ENCODE peak calls at places on chromosome 9, in seven cellular contexts. One of them, this sample, is unnamed.

GRCh38 chr9:74041588-74041987 is 455.5 kb upstream of the RORB start:
- DNase-seq in AG04450: no peak
- DNase-seq in upper lobe of left lung: no peak
- DNase-seq in fibroblast of pulmonary artery: no peak
- DNase-seq in spleen: no peak
- DNase-seq in BE2C: no peak
- DNase-seq in HepG2: peak; percentile 40
- DNase-seq in this sample: no peak

GRCh38 chr9:124259273-124260078 is 1.7 kb downstream of the NEK6 start:
- DNase-seq in BE2C: no peak
- DNase-seq in fibroblast of pulmonary artery: peak; percentile 91
- DNase-seq in spleen: peak; percentile 74
- DNase-seq in upper lobe of left lung: peak; percentile 81
- DNase-seq in AG04450: no peak
- DNase-seq in HepG2: peak; percentile 91
- DNase-seq in this sample: peak; percentile 89

GRCh38 chr9:131720330-131720729 is 19.5 kb downstream of the RAPGEF1 start:
- DNase-seq in upper lobe of left lung: no peak
- DNase-seq in HepG2: no peak
- DNase-seq in spleen: no peak
- DNase-seq in AG04450: no peak
- DNase-seq in fibroblast of pulmonary artery: no peak
- DNase-seq in BE2C: no peak
- DNase-seq in this sample: no peak

GRCh38 chr9:13575558-13575957 is 296.1 kb upstream of the MPDZ start:
- DNase-seq in upper lobe of left lung: no peak
- DNase-seq in HepG2: no peak
- DNase-seq in BE2C: no peak
- DNase-seq in fibroblast of pulmonary artery: peak; percentile 98
- DNase-seq in spleen: no peak
- DNase-seq in AG04450: no peak
- DNase-seq in this sample: peak; percentile 5

GRCh38 chr9:121711281-121711680 is 59.8 kb downstream of the DAB2IP start:
- DNase-seq in fibroblast of pulmonary artery: no peak
- DNase-seq in HepG2: no peak
- DNase-seq in AG04450: no peak
- DNase-seq in BE2C: no peak
- DNase-seq in upper lobe of left lung: no peak
- DNase-seq in spleen: no peak
- DNase-seq in this sample: no peak

GRCh38 chr9:134839441-134840125 is 41.0 kb upstream of the FCN2 start:
- DNase-seq in HepG2: no peak
- DNase-seq in BE2C: no peak
- DNase-seq in spleen: no peak
- DNase-seq in fibroblast of pulmonary artery: no peak
- DNase-seq in upper lobe of left lung: no peak
- DNase-seq in AG04450: no peak
- DNase-seq in this sample: no peak

GRCh38 chr9:81455826-81456225 is 233.5 kb downstream of the TLE1 start:
- DNase-seq in fibroblast of pulmonary artery: no peak
- DNase-seq in HepG2: no peak
- DNase-seq in BE2C: no peak
- DNase-seq in spleen: no peak
- DNase-seq in AG04450: no peak
- DNase-seq in upper lobe of left lung: no peak
- DNase-seq in this sample: no peak

GRCh38 chr9:88106492-88106891 is 31.8 kb downstream of the SPATA31C2 start:
- DNase-seq in upper lobe of left lung: no peak
- DNase-seq in AG04450: no peak
- DNase-seq in fibroblast of pulmonary artery: peak; percentile 30
- DNase-seq in spleen: no peak
- DNase-seq in HepG2: no peak
- DNase-seq in BE2C: no peak
- DNase-seq in this sample: peak; percentile 1

GRCh38 chr9:27189426-27189825 is 80.4 kb downstream of the TEK start:
- DNase-seq in fibroblast of pulmonary artery: peak; percentile 30
- DNase-seq in spleen: no peak
- DNase-seq in AG04450: no peak
- DNase-seq in upper lobe of left lung: no peak
- DNase-seq in HepG2: no peak
- DNase-seq in BE2C: no peak
- DNase-seq in this sample: no peak

GRCh38 chr9:94889627-94890026 is 163.1 kb downstream of the AOPEP start:
- DNase-seq in spleen: no peak
- DNase-seq in fibroblast of pulmonary artery: no peak
- DNase-seq in AG04450: no peak
- DNase-seq in upper lobe of left lung: no peak
- DNase-seq in BE2C: no peak
- DNase-seq in HepG2: no peak
- DNase-seq in this sample: no peak

GRCh38 chr9:108478871-108479332 is 376.9 kb downstream of the ACTL7B start:
- DNase-seq in BE2C: no peak
- DNase-seq in upper lobe of left lung: no peak
- DNase-seq in spleen: no peak
- DNase-seq in HepG2: peak; percentile 25
- DNase-seq in AG04450: peak; percentile 66
- DNase-seq in fibroblast of pulmonary artery: peak; percentile 82
- DNase-seq in this sample: peak; percentile 88

GRCh38 chr9:127958728-127959127 is 21.1 kb upstream of the DPM2 start:
- DNase-seq in HepG2: no peak
- DNase-seq in BE2C: no peak
- DNase-seq in upper lobe of left lung: no peak
- DNase-seq in fibroblast of pulmonary artery: no peak
- DNase-seq in AG04450: no peak
- DNase-seq in spleen: no peak
- DNase-seq in this sample: no peak

GRCh38 chr9:127959841-127960409 is 20.9 kb downstream of the EEIG1 start:
- DNase-seq in fibroblast of pulmonary artery: no peak
- DNase-seq in upper lobe of left lung: no peak
- DNase-seq in spleen: no peak
- DNase-seq in AG04450: no peak
- DNase-seq in BE2C: no peak
- DNase-seq in HepG2: no peak
- DNase-seq in this sample: no peak

GRCh38 chr9:127954831-127955293 is 17.2 kb upstream of the DPM2 start:
- DNase-seq in BE2C: no peak
- DNase-seq in fibroblast of pulmonary artery: no peak
- DNase-seq in HepG2: no peak
- DNase-seq in AG04450: no peak
- DNase-seq in upper lobe of left lung: no peak
- DNase-seq in spleen: no peak
- DNase-seq in this sample: no peak

GRCh38 chr9:127953768-127954505 is 16.3 kb upstream of the DPM2 start:
- DNase-seq in BE2C: no peak
- DNase-seq in AG04450: no peak
- DNase-seq in upper lobe of left lung: no peak
- DNase-seq in fibroblast of pulmonary artery: no peak
- DNase-seq in spleen: no peak
- DNase-seq in HepG2: no peak
- DNase-seq in this sample: no peak

GRCh38 chr9:127955294-127956015 is 17.8 kb upstream of the DPM2 start:
- DNase-seq in BE2C: peak; percentile 83
- DNase-seq in spleen: no peak
- DNase-seq in fibroblast of pulmonary artery: no peak
- DNase-seq in upper lobe of left lung: peak; percentile 93
- DNase-seq in AG04450: no peak
- DNase-seq in HepG2: peak; percentile 93
- DNase-seq in this sample: peak; percentile 48
- TF ChIP-seq CTCF in BE2C: peak; percentile 72
- TF ChIP-seq CTCF in spleen: peak; percentile 60
- TF ChIP-seq CTCF in fibroblast of pulmonary artery: peak; percentile 2
- TF ChIP-seq CTCF in upper lobe of left lung: peak; percentile 42
- TF ChIP-seq CTCF in AG04450: no peak
- TF ChIP-seq CTCF in HepG2: peak; percentile 83
- TF ChIP-seq CTCF in this sample: no peak

GRCh38 chr9:113503131-113503541 is 39.6 kb downstream of the RGS3 start:
- DNase-seq in fibroblast of pulmonary artery: no peak
- DNase-seq in HepG2: no peak
- DNase-seq in spleen: peak; percentile 79
- DNase-seq in BE2C: no peak
- DNase-seq in upper lobe of left lung: no peak
- DNase-seq in AG04450: no peak
- DNase-seq in this sample: no peak

GRCh38 chr9:113504725-113505590 is 41.4 kb downstream of the RGS3 start:
- DNase-seq in BE2C: no peak
- DNase-seq in fibroblast of pulmonary artery: peak; percentile 14
- DNase-seq in HepG2: peak; percentile 96
- DNase-seq in AG04450: no peak
- DNase-seq in spleen: peak; percentile 75
- DNase-seq in upper lobe of left lung: no peak
- DNase-seq in this sample: no peak

GRCh38 chr9:113501821-113502220 is 38.3 kb downstream of the RGS3 start:
- DNase-seq in BE2C: no peak
- DNase-seq in HepG2: no peak
- DNase-seq in fibroblast of pulmonary artery: no peak
- DNase-seq in AG04450: no peak
- DNase-seq in upper lobe of left lung: no peak
- DNase-seq in spleen: no peak
- DNase-seq in this sample: no peak

GRCh38 chr9:113502427-113503008 is 39.0 kb downstream of the RGS3 start:
- DNase-seq in AG04450: no peak
- DNase-seq in spleen: peak; percentile 71
- DNase-seq in HepG2: no peak
- DNase-seq in upper lobe of left lung: no peak
- DNase-seq in BE2C: no peak
- DNase-seq in fibroblast of pulmonary artery: no peak
- DNase-seq in this sample: no peak

DNA sequence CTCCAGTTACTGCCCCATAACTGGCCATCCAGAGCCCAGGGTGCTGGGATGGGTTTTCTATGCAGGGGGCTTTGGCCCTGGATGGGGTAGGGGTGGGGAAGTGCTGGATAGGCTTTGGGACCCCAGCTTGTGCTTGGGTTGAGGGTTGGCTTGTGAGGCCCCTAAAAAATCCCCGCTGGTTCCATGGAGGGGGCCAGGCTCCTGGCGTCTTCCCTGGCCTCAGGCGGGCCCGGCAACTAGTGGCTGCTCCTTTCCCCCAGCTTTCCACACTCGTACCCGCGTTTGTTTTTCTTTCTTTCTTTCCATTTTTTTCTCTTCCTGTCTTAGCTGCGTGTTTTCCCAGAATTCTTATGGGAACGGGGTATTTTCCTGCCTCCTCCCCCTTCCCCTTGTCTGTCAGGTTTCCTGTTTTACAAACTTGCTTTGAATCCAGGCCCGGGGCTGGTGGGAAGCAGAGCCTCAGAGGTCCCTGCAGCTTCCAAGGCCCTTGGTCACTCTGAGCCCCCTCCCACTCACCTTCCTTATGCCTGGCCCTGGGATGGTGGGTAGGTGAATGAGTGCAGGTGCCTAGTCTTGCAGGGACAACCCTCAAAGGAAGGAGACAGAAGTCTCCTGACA is 40.2 kb downstream of the RGS3 start:
- DNase-seq in HepG2: no peak
- DNase-seq in AG04450: no peak
- DNase-seq in spleen: peak; percentile 57
- DNase-seq in upper lobe of left lung: no peak
- DNase-seq in BE2C: no peak
- DNase-seq in fibroblast of pulmonary artery: peak; percentile 73
- DNase-seq in this sample: no peak
- H3K4me3 ChIP-seq in HepG2: no peak overlapping the region
- H3K4me3 ChIP-seq in AG04450: no peak overlapping the region
- H3K4me3 ChIP-seq in spleen: peak overlapping the region; percentile 42
- H3K4me3 ChIP-seq in upper lobe of left lung: peak overlapping the region; percentile 34
- H3K4me3 ChIP-seq in BE2C: no peak overlapping the region
- H3K4me3 ChIP-seq in fibroblast of pulmonary artery: no peak overlapping the region
- H3K4me3 ChIP-seq in this sample: no peak overlapping the region

GRCh38 chr9:127345566-127345965 is 51.4 kb upstream of the SLC2A8 start:
- DNase-seq in AG04450: no peak
- DNase-seq in upper lobe of left lung: no peak
- DNase-seq in HepG2: no peak
- DNase-seq in spleen: no peak
- DNase-seq in fibroblast of pulmonary artery: no peak
- DNase-seq in BE2C: no peak
- DNase-seq in this sample: no peak

GRCh38 chr9:127349483-127350127 is 47.4 kb upstream of the SLC2A8 start:
- DNase-seq in BE2C: no peak
- DNase-seq in spleen: no peak
- DNase-seq in fibroblast of pulmonary artery: no peak
- DNase-seq in AG04450: no peak
- DNase-seq in HepG2: no peak
- DNase-seq in upper lobe of left lung: no peak
- DNase-seq in this sample: no peak

GRCh38 chr9:127347831-127348699 is 48.9 kb upstream of the SLC2A8 start:
- DNase-seq in HepG2: peak; percentile 28
- DNase-seq in BE2C: peak; percentile 43
- DNase-seq in upper lobe of left lung: no peak
- DNase-seq in spleen: no peak
- DNase-seq in AG04450: no peak
- DNase-seq in fibroblast of pulmonary artery: peak; percentile 84
- DNase-seq in this sample: peak; percentile 73

GRCh38 chr9:127344373-127344995 is 52.5 kb upstream of the SLC2A8 start:
- DNase-seq in fibroblast of pulmonary artery: no peak
- DNase-seq in spleen: no peak
- DNase-seq in AG04450: peak; percentile 60
- DNase-seq in HepG2: no peak
- DNase-seq in upper lobe of left lung: no peak
- DNase-seq in BE2C: no peak
- DNase-seq in this sample: peak; percentile 76

GRCh38 chr9:127346584-127346983 is 50.4 kb upstream of the SLC2A8 start:
- DNase-seq in spleen: no peak
- DNase-seq in BE2C: peak; percentile 52
- DNase-seq in AG04450: no peak
- DNase-seq in HepG2: no peak
- DNase-seq in upper lobe of left lung: no peak
- DNase-seq in fibroblast of pulmonary artery: no peak
- DNase-seq in this sample: no peak
- TF ChIP-seq CTCF in spleen: no peak
- TF ChIP-seq CTCF in BE2C: peak; percentile 66
- TF ChIP-seq CTCF in AG04450: peak; percentile 33
- TF ChIP-seq CTCF in HepG2: peak; percentile 42
- TF ChIP-seq CTCF in upper lobe of left lung: no peak
- TF ChIP-seq CTCF in fibroblast of pulmonary artery: peak; percentile 25
- TF ChIP-seq CTCF in this sample: peak; percentile 10

DNA sequence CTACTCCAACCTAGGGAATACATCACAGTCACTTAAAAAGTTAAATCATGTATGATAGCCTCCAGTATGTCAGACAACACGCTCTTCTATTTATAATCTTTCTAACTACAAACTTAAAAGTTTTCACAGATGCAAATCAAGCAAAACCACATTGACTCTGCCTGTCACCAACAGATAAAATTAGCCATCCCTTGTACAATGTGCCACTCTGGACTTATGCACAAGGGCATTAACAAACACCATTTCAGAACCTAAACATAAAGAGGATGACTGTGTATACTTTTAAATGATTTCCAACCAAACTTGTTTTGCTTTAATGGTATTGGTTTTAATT is 14.7 kb downstream of the ERP44 start:
- DNase-seq in BE2C: no peak
- DNase-seq in spleen: no peak
- DNase-seq in HepG2: no peak
- DNase-seq in fibroblast of pulmonary artery: no peak
- DNase-seq in upper lobe of left lung: no peak
- DNase-seq in AG04450: no peak
- DNase-seq in this sample: no peak
- H3K4me3 ChIP-seq in BE2C: peak overlapping the region; percentile 36
- H3K4me3 ChIP-seq in spleen: no peak overlapping the region
- H3K4me3 ChIP-seq in HepG2: no peak overlapping the region
- H3K4me3 ChIP-seq in fibroblast of pulmonary artery: no peak overlapping the region
- H3K4me3 ChIP-seq in upper lobe of left lung: no peak overlapping the region
- H3K4me3 ChIP-seq in AG04450: no peak overlapping the region
- H3K4me3 ChIP-seq in this sample: no peak overlapping the region